ENCODE peak calls at places on chromosome 4, in eight cellular contexts. M is stimulated activated CD4-positive, alpha-beta T cell treated with anti-CD3 and anti-CD28 coated beads, Interleukin-15, amount 100 ng/mL, for 1 hour; T is activated T-helper 1 cell treated with anti-CD3 and anti-CD28 coated beads, Interleukin-2, amount 50 U/mL, for 16 hours; H is GM23248; C is mesothelial cell of epicardium; Y is aorta; V is A549; B is T-helper 1 cell. P is an unnamed sample.
A peak's percentile ranks its signal among the peaks of the same experiment; 100 is the strongest.

GRCh38 chr4:41532880-41533279 is 5.1 kb upstream of the LIMCH1 start:
- DNase-seq in M (no peak), T (no peak), H (no peak), C (no peak), Y (no peak), V (no peak), B (no peak), P (no peak)

GRCh38 chr4:10102193-10102980 is 14.2 kb downstream of the WDR1 start:
- DNase-seq in M (no peak), T (no peak), H (peak; percentile 68), C (no peak), Y (no peak), V (no peak), B (no peak), P (no peak)

GRCh38 chr4:142016031-142016430 is 379.6 kb downstream of the IL15 start:
- DNase-seq in M (no peak), T (no peak), H (no peak), C (no peak), Y (no peak), V (no peak), B (no peak), P (no peak)

GRCh38 chr4:41458689-41459088 is 79.3 kb upstream of the LIMCH1 start:
- DNase-seq in M (no peak), T (no peak), H (no peak), C (no peak), Y (no peak), V (no peak), B (no peak), P (no peak)

GRCh38 chr4:117664706-117665444 is 369.4 kb upstream of the NDST3 start:
- DNase-seq in M (no peak), T (no peak), H (no peak), C (no peak), Y (no peak), V (no peak), B (no peak), P (peak; percentile 30)

GRCh38 chr4:19130836-19131235 is 1109.3 kb upstream of the LCORL start:
- DNase-seq in M (no peak), T (no peak), H (peak; percentile 68), C (no peak), Y (no peak), V (no peak), B (no peak), P (no peak)

GRCh38 chr4:176034498-176034897 is 31.1 kb upstream of the WDR17 start:
- DNase-seq in M (no peak), T (no peak), H (peak; percentile 63), C (no peak), Y (no peak), V (peak; percentile 27), B (no peak), P (peak; percentile 21)

GRCh38 chr4:140603286-140603685 is 34.5 kb upstream of the UCP1 start:
- DNase-seq in M (no peak), T (no peak), H (no peak), C (no peak), Y (no peak), V (no peak), B (no peak), P (no peak)

GRCh38 chr4:186758929-186759682 is 35.5 kb upstream of the FAT1 start:
- DNase-seq in M (no peak), T (no peak), H (no peak), C (no peak), Y (no peak), V (no peak), B (no peak), P (no peak)

GRCh38 chr4:88244821-88245579 is 39.4 kb downstream of the PPM1K start:
- DNase-seq in M (no peak), T (no peak), H (no peak), C (no peak), Y (no peak), V (no peak), B (no peak), P (no peak)

GRCh38 chr4:127844605-127845116 is 36.0 kb upstream of the PLK4 start:
- DNase-seq in M (no peak), T (no peak), H (peak; percentile 4), C (no peak), Y (no peak), V (no peak), B (no peak), P (no peak)